ENCODE peak calls at places on chromosomes 5 and 9, in seven cellular contexts. J, S, F, I, R, U and C are unnamed samples.

GRCh38 chr9:96514108-96514824 is 64.3 kb downstream of the HABP4 start:
- DNase-seq in I (no peak), J (peak), S (peak), U (peak), R (no peak), F (no peak), C (no peak)

GRCh38 chr5:33415811-33416354 is 24.9 kb upstream of the TARS1 start:
- DNase-seq in J (no peak), F (no peak), I (no peak), R (no peak), U (no peak), S (no peak), C (no peak)

GRCh38 chr5:95667219-95667618 is 15.6 kb downstream of the SPATA9 start:
- DNase-seq in F (no peak), S (no peak), U (no peak), R (no peak), I (no peak), J (no peak), C (no peak)

GRCh38 chr5:132262882-132263547 is 5.5 kb downstream of the PDLIM4 start:
- DNase-seq in J (no peak), F (no peak), S (peak), I (no peak), R (no peak), U (peak), C (no peak)

GRCh38 chr5:113223831-113224604 is 210.8 kb downstream of the TSSK1B start:
- DNase-seq in F (no peak), R (no peak), U (no peak), I (no peak), J (no peak), S (no peak), C (no peak)

GRCh38 chr9:114004221-114004716 is 73.8 kb downstream of the AMBP start:
- DNase-seq in U (no peak), J (peak), R (peak), F (no peak), S (no peak), I (no peak), C (no peak)

GRCh38 chr9:12698293-12698692 is 5.1 kb downstream of the TYRP1 start:
- DNase-seq in J (peak), I (no peak), R (no peak), F (no peak), U (peak), S (no peak), C (no peak)

GRCh38 chr5:24232929-24233328 is 411.8 kb downstream of the CDH10 start:
- DNase-seq in F (no peak), S (no peak), I (no peak), U (peak), R (no peak), J (no peak), C (no peak)

GRCh38 chr5:176697929-176698520 is 50.7 kb downstream of the TSPAN17 start:
- DNase-seq in J (no peak), F (peak), S (no peak), U (no peak), I (no peak), R (no peak), C (no peak)

GRCh38 chr5:73856972-73857371 is 231.0 kb downstream of the ARHGEF28 start:
- DNase-seq in F (no peak), I (no peak), J (peak), U (no peak), R (no peak), S (no peak), C (no peak)

GRCh38 chr5:175464414-175465233 is 13.7 kb upstream of the SFXN1 start:
- DNase-seq in U (peak), J (peak), S (peak), R (peak), I (peak), F (peak), C (peak)

GRCh38 chr9:75064307-75065025 is 23.5 kb downstream of the NMRK1 start:
- DNase-seq in F (no peak), I (peak), S (peak), J (peak), R (no peak), U (peak), C (no peak)

GRCh38 chr9:119868694-119869093 is 499.5 kb upstream of the BRINP1 start:
- DNase-seq in U (peak), J (no peak), R (no peak), I (no peak), F (peak), S (no peak), C (no peak)

GRCh38 chr5:32506809-32507208 is 62.3 kb upstream of the ZFR start:
- DNase-seq in J (peak), F (no peak), R (no peak), I (peak), S (peak), U (peak), C (no peak)

GRCh38 chr9:38352716-38353334 is 39.7 kb upstream of the ALDH1B1 start:
- DNase-seq in R (no peak), J (no peak), U (no peak), I (no peak), F (no peak), S (no peak), C (no peak)

GRCh38 chr9:98726735-98727134 is 18.0 kb upstream of the GABBR2 start:
- DNase-seq in J (peak), U (peak), F (peak), S (peak), R (peak), I (peak), C (no peak)

GRCh38 chr9:117547904-117548303 is 133.0 kb upstream of the ASTN2 start:
- DNase-seq in I (no peak), J (no peak), S (no peak), R (no peak), U (no peak), F (no peak), C (no peak)

GRCh38 chr5:6446042-6446441 is 2.6 kb upstream of the UBE2QL1 start:
- DNase-seq in U (no peak), I (no peak), J (no peak), S (no peak), F (no peak), R (no peak), C (no peak)

GRCh38 chr5:93462916-93463315 is 118.1 kb downstream of the NR2F1-AS1 start:
- DNase-seq in F (no peak), S (no peak), J (no peak), R (no peak), U (no peak), I (no peak), C (no peak)

GRCh38 chr9:21452681-21453080 is 12.4 kb downstream of the IFNA1 start:
- DNase-seq in U (no peak), I (no peak), F (no peak), S (no peak), R (no peak), J (no peak), C (no peak)

GRCh38 chr9:97806721-97807120 is 46.3 kb upstream of the FOXE1 start:
- DNase-seq in I (no peak), R (no peak), S (no peak), F (no peak), U (no peak), J (no peak), C (no peak)

GRCh38 chr5:93990504-93991085 is 249.2 kb upstream of the POU5F2 start:
- DNase-seq in F (no peak), I (no peak), J (peak), R (no peak), S (no peak), U (peak), C (peak)